ENCODE peak calls at places on chromosome 10, in five cellular contexts. One of them, this sample, is unnamed.

GRCh38 chr10:69093933-69094332 is 6.0 kb downstream of the SRGN start:
- DNase-seq in HCEC 1CT: peak
- DNase-seq in HTR-8/SVneo: no peak
- DNase-seq in MCF 10A: peak
- DNase-seq in AML-193: peak
- DNase-seq in this sample: peak

GRCh38 chr10:93261961-93262610 is 188.4 kb downstream of the CYP26A1 start:
- DNase-seq in HCEC 1CT: peak
- DNase-seq in HTR-8/SVneo: no peak
- DNase-seq in MCF 10A: no peak
- DNase-seq in AML-193: no peak
- DNase-seq in this sample: no peak

GRCh38 chr10:35495521-35496238 is 109.5 kb upstream of the GJD4 start:
- DNase-seq in HCEC 1CT: no peak
- DNase-seq in HTR-8/SVneo: no peak
- DNase-seq in MCF 10A: peak
- DNase-seq in AML-193: no peak
- DNase-seq in this sample: no peak

GRCh38 chr10:44981172-44982113 is 2.8 kb upstream of the DEPP1 start:
- DNase-seq in HCEC 1CT: peak
- DNase-seq in HTR-8/SVneo: peak
- DNase-seq in MCF 10A: peak
- DNase-seq in AML-193: no peak
- DNase-seq in this sample: peak

GRCh38 chr10:70442332-70442988 is 979 bp upstream of the NODAL start:
- DNase-seq in HCEC 1CT: no peak
- DNase-seq in HTR-8/SVneo: no peak
- DNase-seq in MCF 10A: no peak
- DNase-seq in AML-193: no peak
- DNase-seq in this sample: no peak

GRCh38 chr10:124210263-124210662 is 116.9 kb upstream of the CHST15 start:
- DNase-seq in HCEC 1CT: no peak
- DNase-seq in HTR-8/SVneo: no peak
- DNase-seq in MCF 10A: no peak
- DNase-seq in AML-193: no peak
- DNase-seq in this sample: no peak

GRCh38 chr10:127368101-127368500 is 171.7 kb upstream of the INSYN2A start:
- DNase-seq in HCEC 1CT: no peak
- DNase-seq in HTR-8/SVneo: no peak
- DNase-seq in MCF 10A: no peak
- DNase-seq in AML-193: no peak
- DNase-seq in this sample: no peak

GRCh38 chr10:77383861-77384553 is 253.6 kb downstream of the KCNMA1 start:
- DNase-seq in HCEC 1CT: no peak
- DNase-seq in HTR-8/SVneo: no peak
- DNase-seq in MCF 10A: no peak
- DNase-seq in AML-193: no peak
- DNase-seq in this sample: no peak

GRCh38 chr10:12720217-12720981 is 281.1 kb downstream of the CCDC3 start:
- DNase-seq in HCEC 1CT: peak
- DNase-seq in HTR-8/SVneo: peak
- DNase-seq in MCF 10A: peak
- DNase-seq in AML-193: no peak
- DNase-seq in this sample: peak

GRCh38 chr10:475709-476457 is 213.6 kb downstream of the DIP2C start:
- DNase-seq in HCEC 1CT: no peak
- DNase-seq in HTR-8/SVneo: no peak
- DNase-seq in MCF 10A: no peak
- DNase-seq in AML-193: no peak
- DNase-seq in this sample: no peak

GRCh38 chr10:86244995-86245394 is 121.6 kb downstream of the GRID1 start:
- DNase-seq in HCEC 1CT: no peak
- DNase-seq in HTR-8/SVneo: no peak
- DNase-seq in MCF 10A: no peak
- DNase-seq in AML-193: no peak
- DNase-seq in this sample: no peak

GRCh38 chr10:86372119-86372784 is 5.7 kb upstream of the GRID1 start:
- DNase-seq in HCEC 1CT: no peak
- DNase-seq in HTR-8/SVneo: no peak
- DNase-seq in MCF 10A: no peak
- DNase-seq in AML-193: no peak
- DNase-seq in this sample: no peak

GRCh38 chr10:116076616-116077015 is 196.4 kb downstream of the GFRA1 start:
- DNase-seq in HCEC 1CT: no peak
- DNase-seq in HTR-8/SVneo: no peak
- DNase-seq in MCF 10A: no peak
- DNase-seq in AML-193: no peak
- DNase-seq in this sample: no peak

GRCh38 chr10:61961278-61961677 is 59.8 kb downstream of the ARID5B start:
- DNase-seq in HCEC 1CT: no peak
- DNase-seq in HTR-8/SVneo: no peak
- DNase-seq in MCF 10A: no peak
- DNase-seq in AML-193: no peak
- DNase-seq in this sample: no peak

GRCh38 chr10:88477343-88478085 is 105.6 kb downstream of the RNLS start:
- DNase-seq in HCEC 1CT: no peak
- DNase-seq in HTR-8/SVneo: no peak
- DNase-seq in MCF 10A: no peak
- DNase-seq in AML-193: no peak
- DNase-seq in this sample: no peak

GRCh38 chr10:128574616-128575210 is 448.5 kb upstream of the MKI67 start:
- DNase-seq in HCEC 1CT: no peak
- DNase-seq in HTR-8/SVneo: no peak
- DNase-seq in MCF 10A: no peak
- DNase-seq in AML-193: no peak
- DNase-seq in this sample: no peak

GRCh38 chr10:66637273-66638036 is 288.4 kb upstream of the LRRTM3 start:
- DNase-seq in HCEC 1CT: no peak
- DNase-seq in HTR-8/SVneo: no peak
- DNase-seq in MCF 10A: peak
- DNase-seq in AML-193: no peak
- DNase-seq in this sample: no peak

GRCh38 chr10:132560248-132560731 is 22.7 kb downstream of the INPP5A start:
- DNase-seq in HCEC 1CT: no peak
- DNase-seq in HTR-8/SVneo: no peak
- DNase-seq in MCF 10A: no peak
- DNase-seq in AML-193: peak
- DNase-seq in this sample: no peak

GRCh38 chr10:71482620-71483019 is 85.9 kb downstream of the CDH23 start:
- DNase-seq in HCEC 1CT: no peak
- DNase-seq in HTR-8/SVneo: no peak
- DNase-seq in MCF 10A: no peak
- DNase-seq in AML-193: no peak
- DNase-seq in this sample: no peak

GRCh38 chr10:77533887-77534278 is 103.7 kb downstream of the KCNMA1 start:
- DNase-seq in HCEC 1CT: no peak
- DNase-seq in HTR-8/SVneo: no peak
- DNase-seq in MCF 10A: peak
- DNase-seq in AML-193: no peak
- DNase-seq in this sample: no peak

GRCh38 chr10:112783653-112784426 is 166.2 kb upstream of the TCF7L2 start:
- DNase-seq in HCEC 1CT: no peak
- DNase-seq in HTR-8/SVneo: no peak
- DNase-seq in MCF 10A: no peak
- DNase-seq in AML-193: no peak
- DNase-seq in this sample: no peak

GRCh38 chr10:58952747-58953466 is 223.5 kb upstream of the PHYHIPL start:
- DNase-seq in HCEC 1CT: peak
- DNase-seq in HTR-8/SVneo: peak
- DNase-seq in MCF 10A: peak
- DNase-seq in AML-193: peak
- DNase-seq in this sample: peak

GRCh38 chr10:17066000-17066399 is 63.6 kb downstream of the CUBN start:
- DNase-seq in HCEC 1CT: no peak
- DNase-seq in HTR-8/SVneo: no peak
- DNase-seq in MCF 10A: no peak
- DNase-seq in AML-193: no peak
- DNase-seq in this sample: no peak

GRCh38 chr10:123854003-123854402 is 37.6 kb downstream of the CPXM2 start:
- DNase-seq in HCEC 1CT: no peak
- DNase-seq in HTR-8/SVneo: no peak
- DNase-seq in MCF 10A: no peak
- DNase-seq in AML-193: no peak
- DNase-seq in this sample: no peak

GRCh38 chr10:21975378-21975990 is 28.0 kb downstream of the DNAJC1 start:
- DNase-seq in HCEC 1CT: no peak
- DNase-seq in HTR-8/SVneo: no peak
- DNase-seq in MCF 10A: no peak
- DNase-seq in AML-193: no peak
- DNase-seq in this sample: no peak

GRCh38 chr10:77006836-77007511 is 630.6 kb downstream of the KCNMA1 start:
- DNase-seq in HCEC 1CT: no peak
- DNase-seq in HTR-8/SVneo: no peak
- DNase-seq in MCF 10A: peak
- DNase-seq in AML-193: no peak
- DNase-seq in this sample: no peak

GRCh38 chr10:58661336-58661735 is 148.7 kb downstream of the BICC1 start:
- DNase-seq in HCEC 1CT: peak
- DNase-seq in HTR-8/SVneo: no peak
- DNase-seq in MCF 10A: peak
- DNase-seq in AML-193: no peak
- DNase-seq in this sample: no peak

GRCh38 chr10:63921932-63922713 is 400.9 kb downstream of the REEP3 start:
- DNase-seq in HCEC 1CT: no peak
- DNase-seq in HTR-8/SVneo: no peak
- DNase-seq in MCF 10A: no peak
- DNase-seq in AML-193: no peak
- DNase-seq in this sample: no peak

GRCh38 chr10:116113721-116114501 is 159.1 kb downstream of the GFRA1 start:
- DNase-seq in HCEC 1CT: peak
- DNase-seq in HTR-8/SVneo: peak
- DNase-seq in MCF 10A: peak
- DNase-seq in AML-193: no peak
- DNase-seq in this sample: no peak